ENCODE peak calls at places on chromosomes 12 and 14, in seven cellular contexts. I, C, S, X, V, Y and N are unnamed samples.

GRCh38 chr14:74840603-74841030 is 35.3 kb downstream of the PROX2 start:
- DNase-seq in I (no peak), C (no peak), S (no peak), X (no peak), V (no peak), Y (no peak), N (no peak)

GRCh38 chr12:6868211-6869048 is 1.1 kb downstream of the TPI1 start:
- DNase-seq in I (no peak), C (no peak), S (peak), X (peak), V (no peak), Y (no peak), N (no peak)

GRCh38 chr14:72826039-72826438 is 67.9 kb downstream of the DPF3 start:
- DNase-seq in I (no peak), C (no peak), S (no peak), X (no peak), V (no peak), Y (no peak), N (no peak)

GRCh38 chr12:13206560-13206897 is 10.0 kb downstream of the EMP1 start:
- DNase-seq in I (no peak), C (no peak), S (no peak), X (no peak), V (peak), Y (no peak), N (no peak)

GRCh38 chr12:119780786-119781434 is 96.2 kb downstream of the CIT start:
- DNase-seq in I (no peak), C (no peak), S (peak), X (peak), V (no peak), Y (no peak), N (no peak)

GRCh38 chr12:117202556-117202955 is 12.3 kb upstream of the FBXO21 start:
- DNase-seq in I (no peak), C (no peak), S (no peak), X (no peak), V (no peak), Y (no peak), N (no peak)

GRCh38 chr12:2013527-2014223 is 9.4 kb upstream of the DCP1B start:
- DNase-seq in I (peak), C (peak), S (no peak), X (peak), V (no peak), Y (no peak), N (no peak)

GRCh38 chr12:109630107-109630506 is 56.5 kb downstream of the MVK start:
- DNase-seq in I (no peak), C (no peak), S (no peak), X (no peak), V (no peak), Y (no peak), N (no peak)

GRCh38 chr14:58629273-58629672 is 8.5 kb upstream of the DACT1 start:
- DNase-seq in I (no peak), C (no peak), S (no peak), X (no peak), V (peak), Y (no peak), N (no peak)

GRCh38 chr14:100894416-100894815 is 9.1 kb downstream of the RTL1 start:
- DNase-seq in I (no peak), C (no peak), S (no peak), X (no peak), V (no peak), Y (no peak), N (no peak)

GRCh38 chr14:39717000-39717399 is 284.8 kb upstream of the FBXO33 start:
- DNase-seq in I (no peak), C (no peak), S (no peak), X (no peak), V (no peak), Y (no peak), N (no peak)

GRCh38 chr12:265096-265495 is 2.5 kb upstream of the SLC6A13 start:
- DNase-seq in I (no peak), C (no peak), S (no peak), X (no peak), V (no peak), Y (no peak), N (no peak)

GRCh38 chr12:68971404-68971803 is 38.4 kb upstream of the CPM start:
- DNase-seq in I (no peak), C (no peak), S (peak), X (no peak), V (no peak), Y (no peak), N (no peak)

GRCh38 chr12:103840399-103840880 is 594 bp downstream of the NT5DC3 start:
- DNase-seq in I (peak), C (peak), S (no peak), X (peak), V (no peak), Y (peak), N (peak)

GRCh38 chr12:85866929-85867776 is 6.9 kb upstream of the NTS start:
- DNase-seq in I (no peak), C (no peak), S (peak), X (no peak), V (peak), Y (no peak), N (peak)

GRCh38 chr12:104223599-104224168 is 8.1 kb downstream of the TXNRD1 start:
- DNase-seq in I (no peak), C (no peak), S (peak), X (no peak), V (no peak), Y (no peak), N (no peak)